ENCODE peak calls at places on chromosome 16, in nine cellular contexts. I is heart right ventricle, P is epithelial cell of proximal tubule, Y is uterus, U is ovary, L is endothelial cell of umbilical vein, V is fibroblast of the aortic adventitia, T is osteoblast, A is lower leg skin. E is an unnamed sample.

GRCh38 chr16:68200120-68200783 is 35.7 kb downstream of the ESRP2 start:
- DNase-seq in T (no peak), P (no peak), V (peak), L (peak), U (no peak), A (no peak), I (no peak), Y (no peak), E (peak)

GRCh38 chr16:2856686-2857450 is 1.1 kb downstream of the PRSS22 start:
- DNase-seq in A (no peak), I (no peak), U (no peak), L (no peak), P (no peak), Y (no peak), T (no peak), V (no peak), E (no peak)

GRCh38 chr16:84821728-84822676 is 2.2 kb downstream of the CRISPLD2 start:
- DNase-seq in A (no peak), U (no peak), P (no peak), V (peak), Y (peak), I (no peak), L (no peak), T (peak), E (peak)

GRCh38 chr16:709651-710499 is 4.3 kb upstream of the FBXL16 start:
- DNase-seq in V (peak), T (peak), P (no peak), I (no peak), Y (no peak), L (no peak), U (no peak), A (no peak), E (peak)

GRCh38 chr16:27588052-27588451 is 38.1 kb downstream of the KATNIP start:
- DNase-seq in I (no peak), V (no peak), L (no peak), A (no peak), T (no peak), P (no peak), U (no peak), Y (no peak), E (no peak)

GRCh38 chr16:31810863-31811262 is 62.7 kb upstream of the ZNF267 start:
- DNase-seq in I (no peak), V (no peak), L (no peak), Y (no peak), U (no peak), A (no peak), P (no peak), T (no peak), E (no peak)

GRCh38 chr16:65421596-65421995 is 299.7 kb upstream of the CDH11 start:
- DNase-seq in V (no peak), A (no peak), T (no peak), Y (no peak), U (no peak), L (no peak), P (no peak), I (no peak), E (no peak)

GRCh38 chr16:50862818-50863672 is 121.2 kb downstream of the CYLD start:
- DNase-seq in T (no peak), A (peak), U (no peak), P (no peak), I (no peak), V (no peak), L (no peak), Y (no peak), E (no peak)

GRCh38 chr16:1791943-1792812 is 1.3 kb downstream of the IGFALS start:
- DNase-seq in L (no peak), U (peak), A (no peak), V (no peak), Y (no peak), I (peak), P (no peak), T (peak), E (no peak)

GRCh38 chr16:29745853-29746345 is at the start of gene C16orf54:
- DNase-seq in T (no peak), L (no peak), A (peak), Y (peak), I (peak), P (no peak), V (no peak), U (no peak), E (no peak)

GRCh38 chr16:52535076-52535475 is 11.9 kb downstream of the TOX3 start:
- DNase-seq in T (no peak), Y (no peak), L (no peak), V (no peak), P (no peak), U (no peak), A (no peak), I (no peak), E (no peak)

GRCh38 chr16:27417047-27417671 is 15.2 kb downstream of the IL21R start:
- DNase-seq in A (no peak), T (no peak), U (no peak), L (no peak), I (no peak), P (no peak), Y (no peak), V (no peak), E (no peak)

GRCh38 chr16:82082097-82082496 is 47.0 kb downstream of the HSD17B2 start:
- DNase-seq in L (no peak), Y (no peak), V (no peak), I (no peak), T (no peak), U (no peak), A (no peak), P (no peak), E (no peak)

GRCh38 chr16:47927330-47927729 is 228.5 kb downstream of the ABCC12 start:
- DNase-seq in T (no peak), Y (no peak), P (no peak), V (no peak), A (no peak), U (no peak), L (no peak), I (no peak), E (peak)

GRCh38 chr16:68087688-68088087 is 2.5 kb downstream of the NFATC3 start:
- DNase-seq in U (no peak), A (no peak), P (no peak), I (no peak), V (no peak), L (no peak), T (no peak), Y (no peak), E (no peak)

GRCh38 chr16:84502581-84502980 is 1.9 kb downstream of the MEAK7 start:
- DNase-seq in T (no peak), Y (no peak), V (peak), L (no peak), I (no peak), U (peak), P (no peak), A (no peak), E (no peak)

GRCh38 chr16:57537194-57537505 is 779 bp upstream of the CCDC102A start:
- DNase-seq in I (no peak), V (no peak), Y (peak), T (no peak), A (no peak), P (no peak), L (no peak), U (no peak), E (no peak)

GRCh38 chr16:31183432-31184428 is 3.8 kb downstream of the FUS start:
- DNase-seq in T (peak), I (no peak), A (no peak), Y (no peak), L (no peak), U (no peak), P (no peak), V (no peak), E (no peak)

GRCh38 chr16:79600636-79601091 is at the start of gene MAF:
- DNase-seq in Y (peak), U (peak), I (peak), V (peak), T (peak), L (peak), A (peak), P (peak), E (peak)

GRCh38 chr16:31221357-31222160 is 4.6 kb upstream of the PYDC1 start:
- DNase-seq in I (no peak), P (no peak), L (no peak), T (peak), U (no peak), Y (no peak), A (no peak), V (no peak), E (no peak)

GRCh38 chr16:62853887-62854286 is 817.6 kb upstream of the CDH8 start:
- DNase-seq in Y (no peak), A (no peak), L (no peak), T (no peak), V (no peak), P (no peak), U (no peak), I (no peak), E (no peak)

GRCh38 chr16:30740364-30741251 is 7.6 kb upstream of the PHKG2 start:
- DNase-seq in Y (peak), A (peak), P (peak), T (peak), I (peak), V (peak), L (peak), U (peak), E (peak)

GRCh38 chr16:17364319-17365210 is 106.2 kb downstream of the XYLT1 start:
- DNase-seq in P (no peak), Y (peak), T (peak), I (no peak), V (peak), A (no peak), U (no peak), L (no peak), E (peak)

GRCh38 chr16:27214084-27214961 is 11.0 kb downstream of the KDM8 start:
- DNase-seq in I (no peak), Y (no peak), A (no peak), U (peak), V (no peak), T (peak), L (no peak), P (no peak), E (no peak)

GRCh38 chr16:68447721-68448359 is 468 bp downstream of the SMPD3 start:
- DNase-seq in Y (no peak), U (no peak), T (no peak), L (no peak), V (no peak), A (peak), I (no peak), P (no peak), E (no peak)

GRCh38 chr16:54210437-54211081 is 76.0 kb downstream of the IRX3 start:
- DNase-seq in U (no peak), Y (no peak), P (no peak), A (no peak), T (no peak), L (no peak), I (no peak), V (no peak), E (no peak)

GRCh38 chr16:47995354-47995753 is 160.4 kb downstream of the ABCC12 start:
- DNase-seq in Y (no peak), I (no peak), V (no peak), P (no peak), A (no peak), L (no peak), U (no peak), T (no peak), E (peak)

GRCh38 chr16:3170440-3171180 is 17.4 kb upstream of the OR1F1 start:
- DNase-seq in T (peak), L (no peak), U (no peak), Y (no peak), A (no peak), I (no peak), P (no peak), V (no peak), E (no peak)

GRCh38 chr16:86872126-86872525 is 293.8 kb downstream of the FOXL1 start:
- DNase-seq in I (no peak), T (no peak), P (no peak), A (no peak), V (no peak), L (no peak), Y (no peak), U (no peak), E (no peak)

GRCh38 chr16:88613293-88613692 is 25.1 kb upstream of the IL17C start:
- DNase-seq in I (no peak), Y (no peak), P (no peak), A (no peak), V (no peak), L (no peak), U (no peak), T (peak), E (no peak)
- TF ChIP-seq CTCF in I (no peak), Y (no peak), P (no peak), A (no peak), V (no peak), L (no peak), U (no peak), T (no peak), E (no peak)

GRCh38 chr16:24170407-24170806 is 85.7 kb upstream of the CACNG3 start:
- DNase-seq in P (no peak), Y (no peak), T (no peak), A (no peak), L (no peak), U (no peak), V (no peak), I (no peak), E (no peak)
- H3K4me3 ChIP-seq in P (no peak), Y (no peak), T (no peak), A (no peak), L (no peak), U (no peak), V (no peak), I (no peak), E (no peak)

GRCh38 chr16:8869212-8869987 is 594 bp upstream of the CARHSP1 start:
- DNase-seq in A (no peak), T (peak), P (no peak), I (no peak), L (no peak), U (peak), Y (no peak), V (no peak), E (no peak)
- TF ChIP-seq CTCF in A (no peak), T (no peak), P (no peak), I (no peak), L (peak), U (no peak), Y (no peak), V (peak), E (no peak)

GRCh38 chr16:77993586-77993985 is 28.8 kb upstream of the CLEC3A start:
- DNase-seq in P (no peak), V (peak), I (no peak), L (no peak), T (no peak), Y (peak), A (no peak), U (no peak), E (no peak)
- H3K4me3 ChIP-seq in P (no peak), V (peak), I (no peak), L (no peak), T (no peak), Y (no peak), A (no peak), U (no peak), E (no peak)

E was measured in fibroblast of pulmonary artery.